ENCODE peak calls at places on chromosomes 2 and 18, in four cellular contexts. One of them, this sample, is unnamed. For H3K4me1 and H3K9me3, the result is how much of the 10 kb centered on the place peaks cover.

GRCh38 chr2:36967236-36967876 is 1.0 kb upstream of the STRN start:
- DNase-seq in psoas muscle: no peak
- DNase-seq in H1: no peak
- DNase-seq in CD4-positive, alpha-beta memory T cell: no peak
- DNase-seq in this sample: peak

GRCh38 chr2:219748673-219749570 is 121.5 kb downstream of the SLC4A3 start:
- DNase-seq in psoas muscle: no peak
- DNase-seq in CD4-positive, alpha-beta memory T cell: no peak
- DNase-seq in H1: no peak
- DNase-seq in this sample: peak

GRCh38 chr18:14974088-14974487 is 226.1 kb downstream of the ANKRD30B start:
- DNase-seq in H1: no peak
- DNase-seq in CD4-positive, alpha-beta memory T cell: no peak
- DNase-seq in psoas muscle: no peak
- DNase-seq in this sample: no peak

GRCh38 chr18:36899289-36899688 is 70.4 kb downstream of the KIAA1328 start:
- DNase-seq in psoas muscle: no peak
- DNase-seq in CD4-positive, alpha-beta memory T cell: no peak
- DNase-seq in H1: no peak
- DNase-seq in this sample: no peak

GRCh38 chr2:102895386-102895785 is 133.6 kb downstream of the TMEM182 start:
- DNase-seq in CD4-positive, alpha-beta memory T cell: no peak
- DNase-seq in psoas muscle: no peak
- DNase-seq in H1: no peak
- DNase-seq in this sample: no peak

GRCh38 chr2:227796044-227796780 is 17.4 kb upstream of the CCL20 start:
- DNase-seq in psoas muscle: no peak
- DNase-seq in CD4-positive, alpha-beta memory T cell: no peak
- DNase-seq in H1: no peak
- DNase-seq in this sample: no peak

GRCh38 chr2:228541794-228542193 is 360.3 kb upstream of the SPHKAP start:
- DNase-seq in H1: no peak
- DNase-seq in psoas muscle: no peak
- DNase-seq in CD4-positive, alpha-beta memory T cell: no peak
- DNase-seq in this sample: no peak

GRCh38 chr18:45321520-45321919 is 293.8 kb upstream of the SLC14A2 start:
- DNase-seq in psoas muscle: peak
- DNase-seq in CD4-positive, alpha-beta memory T cell: no peak
- DNase-seq in H1: no peak
- DNase-seq in this sample: no peak

GRCh38 chr2:218311908-218312756 is 19.8 kb upstream of the TMBIM1 start:
- DNase-seq in H1: no peak
- DNase-seq in psoas muscle: no peak
- DNase-seq in CD4-positive, alpha-beta memory T cell: no peak
- DNase-seq in this sample: no peak

GRCh38 chr2:47039502-47039870 is 115.6 kb downstream of the STPG4 start:
- DNase-seq in H1: no peak
- DNase-seq in CD4-positive, alpha-beta memory T cell: no peak
- DNase-seq in psoas muscle: no peak
- DNase-seq in this sample: no peak

GRCh38 chr2:123696799-123697410 is 328.2 kb upstream of the CNTNAP5 start:
- DNase-seq in psoas muscle: no peak
- DNase-seq in CD4-positive, alpha-beta memory T cell: no peak
- DNase-seq in H1: no peak
- DNase-seq in this sample: no peak

GRCh38 chr2:170743530-170744239 is 26.5 kb upstream of the ERICH2 start:
- DNase-seq in H1: no peak
- DNase-seq in psoas muscle: no peak
- DNase-seq in CD4-positive, alpha-beta memory T cell: no peak
- DNase-seq in this sample: no peak

GRCh38 chr2:238098854-238099708 is 1.1 kb upstream of the ESPNL start:
- DNase-seq in CD4-positive, alpha-beta memory T cell: no peak
- DNase-seq in psoas muscle: peak
- DNase-seq in H1: peak
- DNase-seq in this sample: no peak

GRCh38 chr18:886076-886475 is 18.6 kb upstream of the ADCYAP1 start:
- DNase-seq in CD4-positive, alpha-beta memory T cell: no peak
- DNase-seq in psoas muscle: no peak
- DNase-seq in H1: no peak
- DNase-seq in this sample: no peak

GRCh38 chr2:100246163-100247145 is 75.8 kb downstream of the LONRF2 start:
- DNase-seq in H1: no peak
- DNase-seq in psoas muscle: no peak
- DNase-seq in CD4-positive, alpha-beta memory T cell: no peak
- DNase-seq in this sample: no peak

GRCh38 chr2:38907743-38908562 is 18.3 kb downstream of the ARHGEF33 start:
- DNase-seq in H1: no peak
- DNase-seq in CD4-positive, alpha-beta memory T cell: no peak
- DNase-seq in psoas muscle: no peak
- DNase-seq in this sample: no peak

GRCh38 chr2:216283038-216283900 is 89.0 kb downstream of the MARCHF4 start:
- DNase-seq in psoas muscle: no peak
- DNase-seq in H1: peak
- DNase-seq in CD4-positive, alpha-beta memory T cell: no peak
- DNase-seq in this sample: peak

GRCh38 chr2:36373149-36373880 is 17.7 kb downstream of the CRIM1 start:
- DNase-seq in psoas muscle: no peak
- DNase-seq in H1: no peak
- DNase-seq in CD4-positive, alpha-beta memory T cell: no peak
- DNase-seq in this sample: no peak

GRCh38 chr18:76452357-76452756 is 42.7 kb downstream of the ZNF516 start:
- DNase-seq in CD4-positive, alpha-beta memory T cell: no peak
- DNase-seq in psoas muscle: no peak
- DNase-seq in H1: no peak
- DNase-seq in this sample: peak

GRCh38 chr2:62627667-62628066 is 77.8 kb upstream of the EHBP1 start:
- DNase-seq in psoas muscle: no peak
- DNase-seq in H1: no peak
- DNase-seq in CD4-positive, alpha-beta memory T cell: no peak
- DNase-seq in this sample: no peak

GRCh38 chr2:174333017-174333501 is 1.7 kb upstream of the SP9 start:
- DNase-seq in CD4-positive, alpha-beta memory T cell: peak
- DNase-seq in psoas muscle: no peak
- DNase-seq in H1: no peak
- DNase-seq in this sample: no peak

GRCh38 chr2:150528861-150529801 is 41.7 kb upstream of the RND3 start:
- DNase-seq in psoas muscle: no peak
- DNase-seq in H1: no peak
- DNase-seq in CD4-positive, alpha-beta memory T cell: no peak
- DNase-seq in this sample: peak

GRCh38 chr2:150466770-150467640 is 20.5 kb downstream of the RND3 start:
- DNase-seq in psoas muscle: no peak
- DNase-seq in CD4-positive, alpha-beta memory T cell: no peak
- DNase-seq in H1: no peak
- DNase-seq in this sample: no peak

GRCh38 chr2:10097352-10098148 is 17.3 kb upstream of the CYS1 start:
- DNase-seq in psoas muscle: peak
- DNase-seq in H1: peak
- DNase-seq in CD4-positive, alpha-beta memory T cell: peak
- DNase-seq in this sample: peak

GRCh38 chr2:174121612-174122011 is 126.7 kb downstream of the OLA1 start:
- DNase-seq in CD4-positive, alpha-beta memory T cell: no peak
- DNase-seq in psoas muscle: no peak
- DNase-seq in H1: no peak
- DNase-seq in this sample: no peak

GRCh38 chr2:56583796-56584313 is 400.1 kb downstream of the CCDC85A start:
- DNase-seq in H1: no peak
- DNase-seq in CD4-positive, alpha-beta memory T cell: no peak
- DNase-seq in psoas muscle: no peak
- DNase-seq in this sample: no peak

GRCh38 chr2:47237375-47238357 is 82.6 kb upstream of the STPG4 start:
- DNase-seq in H1: no peak
- DNase-seq in CD4-positive, alpha-beta memory T cell: no peak
- DNase-seq in psoas muscle: peak
- DNase-seq in this sample: no peak

GRCh38 chr2:212940816-212941215 is 210.6 kb downstream of the IKZF2 start:
- DNase-seq in H1: no peak
- DNase-seq in psoas muscle: no peak
- DNase-seq in CD4-positive, alpha-beta memory T cell: no peak
- DNase-seq in this sample: peak

GRCh38 chr2:6372317-6372903 is 493.3 kb downstream of the CMPK2 start:
- DNase-seq in CD4-positive, alpha-beta memory T cell: no peak
- DNase-seq in H1: no peak
- DNase-seq in psoas muscle: no peak
- DNase-seq in this sample: peak

GRCh38 chr2:3575534-3576324 is 669 bp downstream of the RPS7 start:
- DNase-seq in H1: no peak
- DNase-seq in psoas muscle: peak
- DNase-seq in CD4-positive, alpha-beta memory T cell: peak
- DNase-seq in this sample: no peak

GRCh38 chr2:24702800-24703199 is 90.4 kb downstream of the PTRHD1 start:
- DNase-seq in psoas muscle: no peak
- DNase-seq in H1: no peak
- DNase-seq in CD4-positive, alpha-beta memory T cell: no peak
- DNase-seq in this sample: no peak

GRCh38 chr2:43136862-43137261 is 89.5 kb downstream of the ZFP36L2 start:
- DNase-seq in CD4-positive, alpha-beta memory T cell: peak
- DNase-seq in psoas muscle: no peak
- DNase-seq in H1: no peak
- DNase-seq in this sample: no peak

GRCh38 chr2:191213333-191213732 is 31.9 kb upstream of the MYO1B start:
- DNase-seq in CD4-positive, alpha-beta memory T cell: no peak
- DNase-seq in psoas muscle: no peak
- DNase-seq in H1: no peak
- DNase-seq in this sample: no peak

GRCh38 chr2:101803128-101803527 is 105.6 kb downstream of the MAP4K4 start:
- DNase-seq in psoas muscle: no peak
- DNase-seq in CD4-positive, alpha-beta memory T cell: no peak
- DNase-seq in H1: no peak
- DNase-seq in this sample: no peak

GRCh38 chr2:101801496-101801895 is 104.0 kb downstream of the MAP4K4 start:
- DNase-seq in psoas muscle: no peak
- DNase-seq in CD4-positive, alpha-beta memory T cell: no peak
- DNase-seq in H1: no peak
- DNase-seq in this sample: no peak

GRCh38 chr2:101803945-101804696 is 106.6 kb downstream of the MAP4K4 start:
- DNase-seq in H1: no peak
- DNase-seq in psoas muscle: no peak
- DNase-seq in CD4-positive, alpha-beta memory T cell: no peak
- DNase-seq in this sample: peak

GRCh38 chr2:101805146-101806088 is 107.9 kb downstream of the MAP4K4 start:
- DNase-seq in psoas muscle: no peak
- DNase-seq in CD4-positive, alpha-beta memory T cell: no peak
- DNase-seq in H1: no peak
- DNase-seq in this sample: peak

GRCh38 chr2:101802329-101802728 is 104.8 kb downstream of the MAP4K4 start:
- DNase-seq in H1: no peak
- DNase-seq in psoas muscle: no peak
- DNase-seq in CD4-positive, alpha-beta memory T cell: no peak
- DNase-seq in this sample: no peak
- H3K4me1 ChIP-seq in H1: under half
- H3K4me1 ChIP-seq in psoas muscle: under half
- H3K4me1 ChIP-seq in CD4-positive, alpha-beta memory T cell: half or more
- H3K4me1 ChIP-seq in this sample: under half

GRCh38 chr2:685421-685820 is 8.2 kb upstream of the TMEM18 start:
- DNase-seq in H1: no peak
- DNase-seq in psoas muscle: no peak
- DNase-seq in CD4-positive, alpha-beta memory T cell: no peak
- DNase-seq in this sample: no peak
- H3K9me3 ChIP-seq in H1: under half
- H3K9me3 ChIP-seq in psoas muscle: under half
- H3K9me3 ChIP-seq in CD4-positive, alpha-beta memory T cell: under half
- H3K9me3 ChIP-seq in this sample: under half

GRCh38 chr18:69858897-69859296 is 88.8 kb downstream of the CD226 start:
- DNase-seq in H1: no peak
- DNase-seq in CD4-positive, alpha-beta memory T cell: no peak
- DNase-seq in psoas muscle: no peak
- DNase-seq in this sample: no peak
- H3K4me1 ChIP-seq in H1: under half
- H3K4me1 ChIP-seq in CD4-positive, alpha-beta memory T cell: under half
- H3K4me1 ChIP-seq in psoas muscle: under half
- H3K4me1 ChIP-seq in this sample: under half

DNA sequence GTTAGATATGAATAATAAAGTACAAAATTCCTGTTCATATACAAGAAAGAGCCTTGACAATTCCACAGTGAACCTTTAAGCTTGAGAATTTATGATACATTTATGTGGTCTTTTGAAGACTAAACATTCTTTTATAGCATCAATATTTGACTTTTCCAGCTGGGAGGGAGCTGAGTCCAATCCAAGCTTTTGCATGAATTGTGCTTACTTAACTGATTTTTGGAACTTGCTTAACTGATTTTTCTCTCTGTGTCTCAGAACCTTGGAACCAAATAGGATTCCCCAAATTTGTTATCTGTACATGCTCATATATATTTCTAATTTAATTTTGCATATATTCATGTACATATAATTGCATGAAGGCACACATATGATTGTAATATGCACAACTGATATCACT is 388.0 kb downstream of the TRIB2 start:
- DNase-seq in psoas muscle: no peak
- DNase-seq in CD4-positive, alpha-beta memory T cell: no peak
- DNase-seq in H1: no peak
- DNase-seq in this sample: no peak
- H3K9me3 ChIP-seq in psoas muscle: under half
- H3K9me3 ChIP-seq in CD4-positive, alpha-beta memory T cell: under half
- H3K9me3 ChIP-seq in H1: under half
- H3K9me3 ChIP-seq in this sample: under half

DNA sequence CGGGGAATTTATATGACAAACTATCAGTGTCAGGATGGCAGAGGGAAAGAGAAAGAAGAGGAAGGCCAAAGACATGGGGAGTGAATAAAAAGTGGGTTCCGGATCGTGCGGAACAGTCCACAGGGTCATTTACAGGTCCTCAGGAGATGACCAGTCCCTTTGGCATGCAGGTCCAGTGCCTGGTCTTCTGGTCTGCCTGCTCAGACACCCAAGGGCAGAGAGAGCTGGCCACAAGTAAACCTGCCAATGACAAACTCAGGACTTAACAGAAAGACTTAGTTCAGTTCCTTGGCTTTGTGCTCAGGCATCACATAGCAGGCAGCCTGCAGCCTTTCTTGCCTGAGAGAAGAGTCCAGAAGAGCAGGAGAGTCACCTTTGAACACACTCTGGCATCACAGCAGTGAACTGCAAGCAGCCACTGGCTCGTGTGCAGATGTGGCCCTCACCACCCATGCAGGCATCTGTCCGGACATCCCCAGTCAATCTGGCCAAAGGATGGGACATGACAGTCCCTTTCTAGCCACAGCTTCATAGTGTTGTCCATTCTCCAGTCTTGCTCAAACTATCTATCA is 14.0 kb downstream of the TMEM127 start:
- DNase-seq in H1: no peak
- DNase-seq in CD4-positive, alpha-beta memory T cell: no peak
- DNase-seq in psoas muscle: peak
- DNase-seq in this sample: peak
- H3K4me1 ChIP-seq in H1: under half
- H3K4me1 ChIP-seq in CD4-positive, alpha-beta memory T cell: under half
- H3K4me1 ChIP-seq in psoas muscle: half or more
- H3K4me1 ChIP-seq in this sample: under half

GRCh38 chr2:119723121-119723635 is 36.5 kb upstream of the PTPN4 start:
- DNase-seq in CD4-positive, alpha-beta memory T cell: no peak
- DNase-seq in H1: no peak
- DNase-seq in psoas muscle: no peak
- DNase-seq in this sample: no peak
- H3K9me3 ChIP-seq in CD4-positive, alpha-beta memory T cell: under half
- H3K9me3 ChIP-seq in H1: under half
- H3K9me3 ChIP-seq in psoas muscle: under half
- H3K9me3 ChIP-seq in this sample: under half